ENCODE peak calls at places on chromosomes 3 and 15, in nine cellular contexts. K is lower lobe of right lung, A is heart left ventricle, H is psoas muscle, B is stomach, E is heart right ventricle, T is cardiac muscle cell, U is colonic mucosa, N is body of pancreas. R is an unnamed sample.

GRCh38 chr3:59464187-59464586 is 414.4 kb upstream of the CFAP20DC start:
- DNase-seq in K (no peak), A (no peak), H (no peak), B (no peak), E (no peak), T (no peak), U (no peak), N (no peak), R (no peak)

GRCh38 chr3:140816804-140817203 is 124.8 kb upstream of the SLC25A36 start:
- DNase-seq in K (no peak), A (no peak), H (no peak), B (no peak), E (no peak), T (no peak), U (no peak), N (no peak), R (no peak)

GRCh38 chr3:36305929-36306520 is 74.3 kb upstream of the STAC start:
- DNase-seq in K (no peak), A (no peak), H (no peak), B (no peak), E (no peak), T (no peak), U (no peak), N (no peak), R (no peak)

GRCh38 chr3:34882764-34883163 is 756.6 kb upstream of the ARPP21 start:
- DNase-seq in K (no peak), A (no peak), H (no peak), B (no peak), E (no peak), T (peak; percentile 38), U (no peak), N (no peak), R (no peak)

GRCh38 chr3:94246136-94246535 is 183.3 kb downstream of the NSUN3 start:
- DNase-seq in K (no peak), A (no peak), H (no peak), B (no peak), E (no peak), T (no peak), U (no peak), N (no peak), R (no peak)

GRCh38 chr3:195009607-195010006 is 261.4 kb downstream of the XXYLT1 start:
- DNase-seq in K (peak; percentile 60), A (no peak), H (no peak), B (peak; percentile 24), E (no peak), T (no peak), U (no peak), N (no peak), R (no peak)

GRCh38 chr3:27657871-27658270 is 64.3 kb downstream of the EOMES start:
- DNase-seq in K (no peak), A (no peak), H (no peak), B (no peak), E (no peak), T (no peak), U (no peak), N (no peak), R (no peak)

GRCh38 chr3:43692971-43693370 is 2.2 kb downstream of the ABHD5 start:
- DNase-seq in K (no peak), A (no peak), H (no peak), B (no peak), E (no peak), T (no peak), U (no peak), N (no peak), R (no peak)

GRCh38 chr3:121870710-121871109 is 23.5 kb upstream of the SLC15A2 start:
- DNase-seq in K (no peak), A (no peak), H (no peak), B (no peak), E (no peak), T (no peak), U (no peak), N (no peak), R (no peak)

DNA sequence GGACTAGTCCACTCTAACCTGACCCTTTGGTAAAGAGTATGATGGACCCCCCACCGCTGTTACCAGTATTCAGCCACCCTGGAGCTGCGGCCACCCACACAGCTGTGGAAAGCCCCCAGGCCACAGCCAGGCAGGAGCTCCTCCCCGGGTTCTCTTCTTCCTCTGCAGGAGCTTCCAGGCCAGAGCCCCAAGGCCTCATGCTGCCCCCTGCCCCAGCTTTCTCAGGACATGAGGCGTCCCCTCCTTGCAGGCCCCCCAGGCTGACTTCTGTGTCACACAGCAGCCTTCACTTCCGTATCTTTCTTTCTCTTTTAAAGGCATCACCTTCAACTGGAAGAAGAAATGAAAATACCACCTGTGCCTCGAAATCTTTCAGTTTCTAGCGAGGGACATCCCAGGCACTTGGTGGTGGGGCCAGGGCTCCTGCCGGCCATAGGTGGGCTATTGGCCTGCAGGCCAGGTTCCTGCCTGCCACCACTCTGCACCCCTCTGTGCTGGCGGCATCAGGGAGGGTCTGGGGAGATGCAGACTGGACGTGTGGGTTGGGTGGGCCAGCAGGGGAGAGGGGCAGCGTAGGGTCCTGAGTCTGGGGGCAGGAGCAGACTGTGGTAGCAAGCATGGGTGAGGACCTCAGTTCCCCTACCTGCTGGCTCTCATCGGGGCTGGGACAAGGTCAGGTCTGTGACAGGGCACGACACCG is 19.9 kb downstream of the KLF13 start:
- DNase-seq in K (peak; percentile 36), A (no peak), H (no peak), B (no peak), E (no peak), T (no peak), U (no peak), N (no peak), R (no peak)
- TF ChIP-seq CTCF in K (no peak), A (no peak), H (no peak), B (no peak), E (no peak), T (no peak), U (no peak), N (no peak), R (no peak)

DNA sequence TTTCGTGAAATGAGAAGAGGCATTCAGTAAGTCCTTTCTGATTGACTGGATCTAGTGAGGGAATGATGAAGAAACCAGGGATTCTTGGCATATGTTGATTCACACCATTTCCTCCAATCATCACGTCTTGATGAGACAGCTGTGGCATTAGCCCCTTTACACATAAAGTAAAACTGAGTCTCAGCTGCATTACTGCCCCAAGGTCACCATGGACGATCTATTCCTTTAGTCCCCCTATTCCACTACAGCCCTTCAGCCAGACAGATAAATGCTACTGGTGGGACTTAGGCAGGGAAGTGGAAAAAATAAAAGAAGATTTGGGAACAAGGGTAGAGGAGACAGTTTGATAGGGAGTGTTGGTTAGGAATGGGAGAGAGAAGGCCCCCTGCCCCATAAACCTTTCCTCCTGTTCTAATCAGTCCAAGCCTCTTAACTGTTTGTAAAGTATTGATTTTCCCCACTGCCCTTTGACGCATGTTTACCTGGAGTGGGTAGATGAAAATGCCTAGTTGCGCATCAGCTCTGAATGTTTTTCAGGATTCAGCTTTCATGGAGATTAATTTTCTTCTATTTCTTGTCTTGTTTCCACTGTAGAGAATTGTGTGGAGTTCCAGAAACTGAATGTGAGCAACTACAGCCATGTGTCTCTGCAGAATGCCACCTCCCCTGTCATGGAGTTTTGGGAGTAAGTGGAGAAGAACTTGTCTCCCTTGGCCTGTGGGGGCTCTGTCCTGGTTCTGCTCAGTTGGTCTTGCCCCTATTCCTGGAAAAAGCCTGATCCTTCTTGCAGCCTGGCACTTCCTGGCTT is 6.9 kb downstream of the SLC6A11 start:
- DNase-seq in K (no peak), A (no peak), H (no peak), B (no peak), E (no peak), T (no peak), U (no peak), N (no peak), R (no peak)
- H3K27me3 ChIP-seq in K (peaks cover 6% of the 10 kb centered on the region), A (no peaks in the 10 kb centered on the region), H (peaks cover 6% of the 10 kb centered on the region), B (no peaks in the 10 kb centered on the region), E (peaks cover 17% of the 10 kb centered on the region), T (peaks cover 26% of the 10 kb centered on the region), U (no peaks in the 10 kb centered on the region), N (no peaks in the 10 kb centered on the region), R (no peaks in the 10 kb centered on the region)

GRCh38 chr15:74420193-74420905 is 13.4 kb downstream of the SEMA7A start:
- DNase-seq in K (no peak), A (no peak), H (no peak), B (no peak), E (no peak), T (no peak), U (no peak), N (peak; percentile 39), R (no peak)

GRCh38 chr15:74423443-74424257 is 10.1 kb downstream of the SEMA7A start:
- DNase-seq in K (no peak), A (no peak), H (no peak), B (no peak), E (no peak), T (no peak), U (no peak), N (no peak), R (no peak)

GRCh38 chr15:74422370-74422722 is 11.4 kb downstream of the SEMA7A start:
- DNase-seq in K (no peak), A (no peak), H (no peak), B (no peak), E (no peak), T (peak; percentile 27), U (no peak), N (no peak), R (no peak)

GRCh38 chr15:74422723-74423442 is 10.9 kb downstream of the SEMA7A start:
- DNase-seq in K (peak; percentile 59), A (no peak), H (no peak), B (no peak), E (no peak), T (peak; percentile 21), U (no peak), N (no peak), R (no peak)

DNA sequence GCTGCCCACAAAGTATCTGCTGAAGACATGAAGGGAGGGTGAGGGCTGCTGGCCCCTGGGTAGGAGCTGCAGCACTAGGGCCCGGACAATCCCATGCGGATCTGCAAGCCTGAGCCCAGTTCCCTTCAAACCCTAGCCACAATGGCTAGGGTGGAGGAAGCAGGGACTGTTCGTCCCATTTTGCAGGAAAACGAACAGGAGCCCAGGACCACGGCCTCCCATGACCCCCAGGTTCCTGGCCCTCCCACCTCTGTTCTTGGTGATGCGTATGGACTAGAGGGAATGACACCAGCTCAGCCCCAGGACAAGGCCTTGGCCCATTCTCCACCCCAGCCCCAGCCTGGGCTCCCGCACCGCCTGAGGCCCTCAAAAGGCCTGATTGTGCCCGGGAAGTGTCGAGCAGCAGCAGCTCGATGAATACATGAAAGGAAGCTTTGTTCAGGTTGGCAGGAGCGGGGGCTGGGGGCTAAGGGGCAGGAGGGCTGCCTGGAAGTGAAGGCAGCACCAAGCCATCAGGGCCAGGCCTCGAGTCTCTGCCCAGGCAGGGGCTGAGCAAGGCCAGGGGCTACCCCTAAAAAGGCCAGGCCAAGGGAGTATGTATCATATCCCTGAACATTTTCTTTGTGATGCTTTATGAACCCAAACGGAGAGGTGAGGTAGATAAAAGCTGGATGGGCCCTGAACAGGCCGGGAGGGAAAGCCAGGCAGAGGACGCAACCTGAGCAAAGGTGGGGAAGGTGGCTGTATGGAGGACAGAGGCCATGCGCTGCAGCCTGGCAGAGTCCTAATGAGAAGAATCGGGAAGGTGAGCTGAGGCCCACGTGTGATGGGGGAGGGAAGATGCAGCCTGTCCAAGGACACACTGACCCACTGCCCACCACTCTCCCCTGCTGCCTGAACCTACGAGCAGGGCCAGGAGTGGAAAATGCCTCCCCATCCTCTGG is 12.2 kb downstream of the SEMA7A start:
- DNase-seq in K (no peak), A (no peak), H (no peak), B (no peak), E (no peak), T (no peak), U (no peak), N (no peak), R (no peak)
- H3K4me1 ChIP-seq in K (peaks cover 10% of the 10 kb centered on the region), A (no peaks in the 10 kb centered on the region), H (no peaks in the 10 kb centered on the region), B (no peaks in the 10 kb centered on the region), E (peaks cover 54% of the 10 kb centered on the region), T (peaks cover 39% of the 10 kb centered on the region), U (no peaks in the 10 kb centered on the region), N (no peaks in the 10 kb centered on the region), R (peaks cover 10% of the 10 kb centered on the region)

GRCh38 chr3:161100994-161101393 is 4.2 kb downstream of the B3GALNT1 start:
- DNase-seq in K (peak; percentile 55), A (no peak), H (no peak), B (peak; percentile 61), E (no peak), T (no peak), U (peak; percentile 28), N (peak; percentile 12), R (no peak)
- TF ChIP-seq CTCF in K (no peak), A (no peak), H (no peak), B (no peak), E (no peak), T (no peak), U (no peak), N (no peak), R (no peak)